ENCODE peak calls at places on chromosomes 3 and 15, in eight cellular contexts. One of them, this sample, is unnamed.

GRCh38 chr15:100891316-100892012 is 11.8 kb downstream of the ALDH1A3 start:
- DNase-seq in esophagus squamous epithelium: no peak
- DNase-seq in uterus: peak; percentile 13
- DNase-seq in CD8-positive, alpha-beta memory T cell: no peak
- DNase-seq in spleen: peak; percentile 70
- DNase-seq in psoas muscle: no peak
- DNase-seq in AG04450: no peak
- DNase-seq in right lobe of liver: no peak
- DNase-seq in this sample: no peak

GRCh38 chr3:30006111-30006510 is 600.3 kb upstream of the TGFBR2 start:
- DNase-seq in right lobe of liver: no peak
- DNase-seq in esophagus squamous epithelium: no peak
- DNase-seq in psoas muscle: no peak
- DNase-seq in AG04450: no peak
- DNase-seq in CD8-positive, alpha-beta memory T cell: no peak
- DNase-seq in spleen: no peak
- DNase-seq in uterus: no peak
- DNase-seq in this sample: no peak

GRCh38 chr15:29455530-29455929 is 185.9 kb upstream of the NSMCE3 start:
- DNase-seq in uterus: no peak
- DNase-seq in psoas muscle: no peak
- DNase-seq in esophagus squamous epithelium: no peak
- DNase-seq in spleen: no peak
- DNase-seq in AG04450: no peak
- DNase-seq in right lobe of liver: no peak
- DNase-seq in CD8-positive, alpha-beta memory T cell: no peak
- DNase-seq in this sample: no peak

GRCh38 chr3:118842147-118842863 is 192.3 kb downstream of the IGSF11 start:
- DNase-seq in CD8-positive, alpha-beta memory T cell: no peak
- DNase-seq in psoas muscle: no peak
- DNase-seq in uterus: no peak
- DNase-seq in AG04450: no peak
- DNase-seq in esophagus squamous epithelium: no peak
- DNase-seq in right lobe of liver: no peak
- DNase-seq in spleen: no peak
- DNase-seq in this sample: no peak

GRCh38 chr3:150097588-150097890 is 126.8 kb upstream of the PFN2 start:
- DNase-seq in uterus: no peak
- DNase-seq in psoas muscle: no peak
- DNase-seq in AG04450: no peak
- DNase-seq in CD8-positive, alpha-beta memory T cell: no peak
- DNase-seq in right lobe of liver: no peak
- DNase-seq in esophagus squamous epithelium: no peak
- DNase-seq in spleen: no peak
- DNase-seq in this sample: no peak

GRCh38 chr3:44339990-44340389 is 1.4 kb downstream of the TCAIM start:
- DNase-seq in uterus: no peak
- DNase-seq in right lobe of liver: no peak
- DNase-seq in CD8-positive, alpha-beta memory T cell: no peak
- DNase-seq in psoas muscle: no peak
- DNase-seq in esophagus squamous epithelium: no peak
- DNase-seq in spleen: no peak
- DNase-seq in AG04450: no peak
- DNase-seq in this sample: no peak

GRCh38 chr3:13785853-13786455 is 93.9 kb downstream of the WNT7A start:
- DNase-seq in right lobe of liver: no peak
- DNase-seq in spleen: no peak
- DNase-seq in AG04450: no peak
- DNase-seq in psoas muscle: no peak
- DNase-seq in CD8-positive, alpha-beta memory T cell: no peak
- DNase-seq in esophagus squamous epithelium: no peak
- DNase-seq in uterus: no peak
- DNase-seq in this sample: no peak

GRCh38 chr3:179991104-179991503 is 45.6 kb downstream of the PEX5L start:
- DNase-seq in AG04450: no peak
- DNase-seq in psoas muscle: no peak
- DNase-seq in CD8-positive, alpha-beta memory T cell: no peak
- DNase-seq in esophagus squamous epithelium: no peak
- DNase-seq in right lobe of liver: no peak
- DNase-seq in spleen: no peak
- DNase-seq in uterus: no peak
- DNase-seq in this sample: no peak

GRCh38 chr15:69718916-69719315 is 266.3 kb downstream of the RPLP1 start:
- DNase-seq in AG04450: no peak
- DNase-seq in uterus: no peak
- DNase-seq in psoas muscle: no peak
- DNase-seq in right lobe of liver: no peak
- DNase-seq in esophagus squamous epithelium: no peak
- DNase-seq in spleen: peak; percentile 80
- DNase-seq in CD8-positive, alpha-beta memory T cell: peak; percentile 20
- DNase-seq in this sample: no peak

GRCh38 chr3:197589545-197589944 is 33.8 kb upstream of the BDH1 start:
- DNase-seq in AG04450: no peak
- DNase-seq in uterus: no peak
- DNase-seq in psoas muscle: no peak
- DNase-seq in CD8-positive, alpha-beta memory T cell: no peak
- DNase-seq in right lobe of liver: no peak
- DNase-seq in spleen: no peak
- DNase-seq in esophagus squamous epithelium: no peak
- DNase-seq in this sample: no peak

GRCh38 chr15:43376017-43376705 is 5.3 kb downstream of the TUBGCP4 start:
- DNase-seq in psoas muscle: no peak
- DNase-seq in CD8-positive, alpha-beta memory T cell: no peak
- DNase-seq in uterus: no peak
- DNase-seq in esophagus squamous epithelium: no peak
- DNase-seq in spleen: no peak
- DNase-seq in right lobe of liver: no peak
- DNase-seq in AG04450: no peak
- DNase-seq in this sample: no peak

GRCh38 chr3:186400677-186401076 is 38.6 kb upstream of the DGKG start:
- DNase-seq in psoas muscle: no peak
- DNase-seq in CD8-positive, alpha-beta memory T cell: no peak
- DNase-seq in uterus: no peak
- DNase-seq in right lobe of liver: no peak
- DNase-seq in esophagus squamous epithelium: no peak
- DNase-seq in AG04450: no peak
- DNase-seq in spleen: no peak
- DNase-seq in this sample: no peak

GRCh38 chr15:56913670-56914069 is 4.8 kb upstream of the TCF12 start:
- DNase-seq in spleen: no peak
- DNase-seq in psoas muscle: no peak
- DNase-seq in uterus: no peak
- DNase-seq in esophagus squamous epithelium: no peak
- DNase-seq in right lobe of liver: no peak
- DNase-seq in CD8-positive, alpha-beta memory T cell: no peak
- DNase-seq in AG04450: no peak
- DNase-seq in this sample: no peak

GRCh38 chr3:58839187-58839586 is 172.6 kb upstream of the FAM3D start:
- DNase-seq in uterus: no peak
- DNase-seq in spleen: no peak
- DNase-seq in esophagus squamous epithelium: no peak
- DNase-seq in AG04450: no peak
- DNase-seq in psoas muscle: no peak
- DNase-seq in right lobe of liver: no peak
- DNase-seq in CD8-positive, alpha-beta memory T cell: no peak
- DNase-seq in this sample: no peak

GRCh38 chr3:58837863-58838255 is 171.3 kb upstream of the FAM3D start:
- DNase-seq in right lobe of liver: no peak
- DNase-seq in psoas muscle: no peak
- DNase-seq in CD8-positive, alpha-beta memory T cell: no peak
- DNase-seq in esophagus squamous epithelium: no peak
- DNase-seq in AG04450: no peak
- DNase-seq in uterus: no peak
- DNase-seq in spleen: no peak
- DNase-seq in this sample: no peak

GRCh38 chr3:58835075-58835474 is 168.5 kb upstream of the FAM3D start:
- DNase-seq in AG04450: no peak
- DNase-seq in psoas muscle: no peak
- DNase-seq in spleen: no peak
- DNase-seq in right lobe of liver: no peak
- DNase-seq in uterus: no peak
- DNase-seq in esophagus squamous epithelium: no peak
- DNase-seq in CD8-positive, alpha-beta memory T cell: no peak
- DNase-seq in this sample: no peak

GRCh38 chr3:58837141-58837862 is 170.7 kb upstream of the FAM3D start:
- DNase-seq in AG04450: no peak
- DNase-seq in esophagus squamous epithelium: no peak
- DNase-seq in CD8-positive, alpha-beta memory T cell: no peak
- DNase-seq in uterus: no peak
- DNase-seq in right lobe of liver: no peak
- DNase-seq in psoas muscle: no peak
- DNase-seq in spleen: no peak
- DNase-seq in this sample: no peak

DNA sequence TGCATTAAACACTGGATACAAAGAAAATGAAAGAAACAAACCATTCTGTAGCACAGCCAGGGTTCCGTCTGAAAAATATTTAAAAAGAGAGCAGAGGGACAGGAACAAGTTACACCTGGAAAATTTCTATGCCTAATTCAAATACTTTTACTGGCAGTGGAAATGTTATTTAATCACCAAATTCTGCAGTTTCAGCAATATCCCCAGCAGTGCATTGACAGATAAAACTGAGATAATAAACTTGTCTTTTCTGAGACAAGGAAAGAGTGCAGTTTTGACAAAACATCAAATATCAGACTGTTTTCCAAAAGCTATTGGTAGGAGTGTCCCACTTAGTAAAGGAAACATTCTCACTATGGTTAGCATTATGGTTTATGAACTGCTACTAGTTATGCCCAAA is 173.4 kb upstream of the FAM3D start:
- DNase-seq in AG04450: no peak
- DNase-seq in esophagus squamous epithelium: no peak
- DNase-seq in uterus: no peak
- DNase-seq in right lobe of liver: no peak
- DNase-seq in CD8-positive, alpha-beta memory T cell: no peak
- DNase-seq in spleen: no peak
- DNase-seq in psoas muscle: no peak
- DNase-seq in this sample: no peak
- H3K27ac ChIP-seq in AG04450: no peak overlapping the region
- H3K27ac ChIP-seq in esophagus squamous epithelium: no peak overlapping the region
- H3K27ac ChIP-seq in uterus: no peak overlapping the region
- H3K27ac ChIP-seq in right lobe of liver: no peak overlapping the region
- H3K27ac ChIP-seq in CD8-positive, alpha-beta memory T cell: peak overlapping the region; percentile 1
- H3K27ac ChIP-seq in spleen: no peak overlapping the region
- H3K27ac ChIP-seq in psoas muscle: no peak overlapping the region
- H3K27ac ChIP-seq in this sample: no peak overlapping the region

GRCh38 chr3:131218196-131218595 is 163.4 kb upstream of the NUDT16 start:
- DNase-seq in psoas muscle: no peak
- DNase-seq in uterus: no peak
- DNase-seq in AG04450: no peak
- DNase-seq in spleen: no peak
- DNase-seq in right lobe of liver: no peak
- DNase-seq in esophagus squamous epithelium: no peak
- DNase-seq in CD8-positive, alpha-beta memory T cell: no peak
- DNase-seq in this sample: no peak
- H3K27ac ChIP-seq in psoas muscle: no peak overlapping the region
- H3K27ac ChIP-seq in uterus: no peak overlapping the region
- H3K27ac ChIP-seq in AG04450: no peak overlapping the region
- H3K27ac ChIP-seq in spleen: no peak overlapping the region
- H3K27ac ChIP-seq in right lobe of liver: no peak overlapping the region
- H3K27ac ChIP-seq in esophagus squamous epithelium: no peak overlapping the region
- H3K27ac ChIP-seq in CD8-positive, alpha-beta memory T cell: no peak overlapping the region
- H3K27ac ChIP-seq in this sample: peak overlapping the region; percentile 75

GRCh38 chr3:57128863-57129602 is 36.1 kb downstream of the IL17RD start:
- DNase-seq in right lobe of liver: no peak
- DNase-seq in CD8-positive, alpha-beta memory T cell: no peak
- DNase-seq in uterus: no peak
- DNase-seq in spleen: no peak
- DNase-seq in AG04450: no peak
- DNase-seq in psoas muscle: no peak
- DNase-seq in esophagus squamous epithelium: no peak
- DNase-seq in this sample: no peak

GRCh38 chr3:57127849-57128566 is 37.1 kb downstream of the IL17RD start:
- DNase-seq in CD8-positive, alpha-beta memory T cell: no peak
- DNase-seq in uterus: peak; percentile 77
- DNase-seq in AG04450: no peak
- DNase-seq in esophagus squamous epithelium: no peak
- DNase-seq in psoas muscle: no peak
- DNase-seq in spleen: no peak
- DNase-seq in right lobe of liver: no peak
- DNase-seq in this sample: no peak

GRCh38 chr3:57130426-57131209 is 34.5 kb downstream of the IL17RD start:
- DNase-seq in spleen: no peak
- DNase-seq in psoas muscle: peak; percentile 64
- DNase-seq in CD8-positive, alpha-beta memory T cell: no peak
- DNase-seq in esophagus squamous epithelium: no peak
- DNase-seq in right lobe of liver: no peak
- DNase-seq in AG04450: no peak
- DNase-seq in uterus: peak; percentile 59
- DNase-seq in this sample: no peak

GRCh38 chr3:57135964-57136363 is 29.2 kb downstream of the IL17RD start:
- DNase-seq in esophagus squamous epithelium: no peak
- DNase-seq in spleen: no peak
- DNase-seq in CD8-positive, alpha-beta memory T cell: no peak
- DNase-seq in psoas muscle: no peak
- DNase-seq in right lobe of liver: no peak
- DNase-seq in uterus: no peak
- DNase-seq in AG04450: no peak
- DNase-seq in this sample: no peak

DNA sequence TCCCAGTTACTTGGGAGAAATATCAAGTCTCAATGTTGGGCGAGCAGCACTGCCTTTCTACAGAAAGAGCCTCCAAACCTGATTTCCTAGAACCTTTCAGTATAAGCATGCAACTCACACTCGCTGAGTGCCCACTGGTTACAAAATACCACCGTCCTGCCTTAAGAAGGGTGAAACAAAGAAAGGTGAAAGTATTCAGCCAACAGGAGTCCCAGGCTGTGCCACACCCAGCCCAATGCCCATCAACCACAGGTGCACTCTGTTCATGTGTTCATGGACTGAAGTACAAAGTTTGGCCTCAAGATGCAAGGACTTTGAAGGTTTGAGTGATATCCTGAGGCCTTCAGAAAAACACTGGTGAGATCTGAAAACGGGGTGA is 34.0 kb downstream of the IL17RD start:
- DNase-seq in spleen: no peak
- DNase-seq in CD8-positive, alpha-beta memory T cell: no peak
- DNase-seq in uterus: no peak
- DNase-seq in psoas muscle: no peak
- DNase-seq in AG04450: no peak
- DNase-seq in esophagus squamous epithelium: no peak
- DNase-seq in right lobe of liver: no peak
- DNase-seq in this sample: no peak
- H3K27ac ChIP-seq in spleen: no peak overlapping the region
- H3K27ac ChIP-seq in CD8-positive, alpha-beta memory T cell: no peak overlapping the region
- H3K27ac ChIP-seq in uterus: peak overlapping the region; percentile 97
- H3K27ac ChIP-seq in psoas muscle: no peak overlapping the region
- H3K27ac ChIP-seq in AG04450: no peak overlapping the region
- H3K27ac ChIP-seq in esophagus squamous epithelium: no peak overlapping the region
- H3K27ac ChIP-seq in right lobe of liver: no peak overlapping the region
- H3K27ac ChIP-seq in this sample: no peak overlapping the region

DNA sequence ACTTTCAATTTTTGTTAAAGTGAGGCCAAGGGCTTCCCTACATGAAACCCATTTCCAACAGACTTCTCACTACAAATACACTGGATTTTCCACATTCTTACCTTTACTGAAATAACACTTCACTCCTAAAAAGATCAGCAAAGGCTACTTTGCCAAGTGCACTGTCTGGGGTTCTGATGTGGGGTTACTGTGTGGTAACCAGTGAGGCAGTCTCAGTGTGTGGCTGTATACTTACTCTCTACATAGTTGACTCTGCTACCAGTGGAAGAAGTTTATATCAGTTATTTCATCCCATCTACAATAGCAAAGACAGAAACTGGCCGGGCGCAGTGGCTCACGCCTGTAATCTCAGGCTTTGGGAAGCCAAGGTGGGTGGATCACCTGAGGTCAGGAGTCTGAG is 5.6 kb downstream of the WDR82 start:
- DNase-seq in CD8-positive, alpha-beta memory T cell: no peak
- DNase-seq in AG04450: no peak
- DNase-seq in psoas muscle: no peak
- DNase-seq in esophagus squamous epithelium: no peak
- DNase-seq in uterus: no peak
- DNase-seq in right lobe of liver: no peak
- DNase-seq in spleen: no peak
- DNase-seq in this sample: no peak
- H3K27ac ChIP-seq in CD8-positive, alpha-beta memory T cell: peak overlapping the region; percentile 25
- H3K27ac ChIP-seq in AG04450: no peak overlapping the region
- H3K27ac ChIP-seq in psoas muscle: peak overlapping the region; percentile 12
- H3K27ac ChIP-seq in esophagus squamous epithelium: peak overlapping the region; percentile 71
- H3K27ac ChIP-seq in uterus: no peak overlapping the region
- H3K27ac ChIP-seq in right lobe of liver: no peak overlapping the region
- H3K27ac ChIP-seq in spleen: peak overlapping the region; percentile 98
- H3K27ac ChIP-seq in this sample: no peak overlapping the region